ENCODE peak calls at places on chromosome 16, in seven cellular contexts. L is GM23338, G is A549, N is breast epithelium, Z is left ventricle myocardium inferior, V is HCT116, W is brain microvascular endothelial cell. B is an unnamed sample.

GRCh38 chr16:89831810-89832328 is 3.6 kb downstream of the SPIRE2 start:
- DNase-seq in L (no peak), G (no peak), N (no peak), Z (no peak), V (no peak), W (no peak), B (no peak)

GRCh38 chr16:83068686-83069085 is 441.9 kb downstream of the CDH13 start:
- DNase-seq in L (no peak), G (no peak), N (no peak), Z (no peak), V (no peak), W (peak; percentile 49), B (no peak)

GRCh38 chr16:78528265-78528664 is 428.8 kb downstream of the WWOX start:
- DNase-seq in L (no peak), G (no peak), N (no peak), Z (no peak), V (no peak), W (no peak), B (no peak)

GRCh38 chr16:64773638-64774037 is 348.2 kb downstream of the CDH11 start:
- DNase-seq in L (no peak), G (no peak), N (no peak), Z (no peak), V (no peak), W (no peak), B (no peak)

GRCh38 chr16:87288753-87289362 is 28.3 kb downstream of the C16orf95 start:
- DNase-seq in L (no peak), G (no peak), N (no peak), Z (no peak), V (no peak), W (no peak), B (no peak)

GRCh38 chr16:55495616-55496289 is 13.1 kb upstream of the LPCAT2 start:
- DNase-seq in L (peak; percentile 43), G (no peak), N (no peak), Z (no peak), V (no peak), W (peak; percentile 55), B (no peak)

GRCh38 chr16:69397821-69398521 is 12.2 kb upstream of the TERF2 start:
- DNase-seq in L (peak; percentile 83), G (peak; percentile 93), N (no peak), Z (no peak), V (peak; percentile 76), W (peak; percentile 74), B (no peak)

GRCh38 chr16:21638573-21638975 is 13.8 kb downstream of the IGSF6 start:
- DNase-seq in L (no peak), G (no peak), N (no peak), Z (no peak), V (no peak), W (peak; percentile 40), B (no peak)

GRCh38 chr16:80369559-80369958 is 171.2 kb upstream of the DYNLRB2 start:
- DNase-seq in L (peak; percentile 70), G (peak; percentile 59), N (no peak), Z (no peak), V (no peak), W (peak; percentile 61), B (peak; percentile 34)

GRCh38 chr16:17467923-17468540 is 2.7 kb downstream of the XYLT1 start:
- DNase-seq in L (peak; percentile 85), G (peak; percentile 29), N (peak; percentile 67), Z (peak; percentile 54), V (no peak), W (peak; percentile 14), B (peak; percentile 80)

GRCh38 chr16:28309811-28310311 is 17.5 kb downstream of the SBK1 start:
- DNase-seq in L (no peak), G (no peak), N (no peak), Z (peak; percentile 35), V (no peak), W (no peak), B (peak; percentile 20)

GRCh38 chr16:84463221-84463620 is 41.2 kb downstream of the MEAK7 start:
- DNase-seq in L (no peak), G (no peak), N (peak; percentile 43), Z (no peak), V (no peak), W (no peak), B (no peak)

GRCh38 chr16:3274490-3274889 is 8.8 kb upstream of the ZNF263 start:
- DNase-seq in L (no peak), G (no peak), N (no peak), Z (no peak), V (no peak), W (no peak), B (no peak)

GRCh38 chr16:30958164-30959083 is 870 bp downstream of the SETD1A start:
- DNase-seq in L (peak; percentile 75), G (peak; percentile 67), N (no peak), Z (peak; percentile 43), V (peak; percentile 35), W (no peak), B (peak; percentile 52)

GRCh38 chr16:1311212-1311737 is 1.8 kb downstream of the UBE2I start:
- DNase-seq in L (no peak), G (no peak), N (no peak), Z (no peak), V (no peak), W (no peak), B (no peak)

GRCh38 chr16:1311738-1312458 is 2.5 kb downstream of the UBE2I start:
- DNase-seq in L (no peak), G (no peak), N (no peak), Z (peak; percentile 54), V (no peak), W (no peak), B (no peak)

GRCh38 chr16:1313721-1314120 is 4.3 kb downstream of the UBE2I start:
- DNase-seq in L (no peak), G (no peak), N (no peak), Z (no peak), V (no peak), W (no peak), B (no peak)

GRCh38 chr16:1312903-1313302 is 3.5 kb downstream of the UBE2I start:
- DNase-seq in L (no peak), G (no peak), N (no peak), Z (no peak), V (no peak), W (no peak), B (no peak)

DNA sequence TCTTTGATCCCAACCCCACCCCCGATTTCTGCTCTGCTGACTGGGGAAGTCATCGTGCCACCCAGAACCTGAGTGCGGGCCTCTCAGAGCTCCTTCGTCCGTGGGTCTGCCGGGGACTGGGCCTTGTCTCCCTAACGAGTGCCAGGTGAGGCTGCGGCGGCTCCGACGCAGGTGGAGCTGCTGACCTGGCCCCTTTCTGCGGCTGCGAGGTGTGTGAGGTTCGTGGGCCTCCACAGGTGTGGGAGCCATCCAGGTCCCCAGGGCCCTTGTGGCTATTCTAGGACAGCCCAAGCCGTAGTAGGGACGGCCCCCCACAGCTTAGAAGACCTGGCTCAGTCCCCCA is 3.0 kb downstream of the UBE2I start:
- DNase-seq in L (no peak), G (no peak), N (no peak), Z (no peak), V (no peak), W (no peak), B (no peak)
- H3K27ac ChIP-seq in L (no peak overlapping the region), G (no peak overlapping the region), N (no peak overlapping the region), Z (peak overlapping the region; percentile 100), V (no peak overlapping the region), W (no peak overlapping the region), B (no peak overlapping the region)

GRCh38 chr16:81478876-81479496 is 34.4 kb downstream of the CMIP start:
- DNase-seq in L (no peak), G (no peak), N (no peak), Z (peak; percentile 49), V (no peak), W (peak; percentile 53), B (peak; percentile 73)
- TF ChIP-seq CTCF in L (no peak), G (no peak), N (no peak), Z (no peak), V (no peak), W (no peak), B (no peak)

GRCh38 chr16:11229432-11229831 is 26.6 kb downstream of the SOCS1 start:
- DNase-seq in L (no peak), G (no peak), N (no peak), Z (no peak), V (no peak), W (no peak), B (no peak)

GRCh38 chr16:11225677-11226549 is 30.1 kb downstream of the SOCS1 start:
- DNase-seq in L (no peak), G (no peak), N (no peak), Z (no peak), V (no peak), W (no peak), B (no peak)

GRCh38 chr16:11224894-11225676 is 30.9 kb downstream of the SOCS1 start:
- DNase-seq in L (no peak), G (no peak), N (no peak), Z (peak; percentile 26), V (no peak), W (no peak), B (peak; percentile 78)

GRCh38 chr16:11219188-11219587 is 36.8 kb downstream of the SOCS1 start:
- DNase-seq in L (no peak), G (no peak), N (no peak), Z (no peak), V (no peak), W (no peak), B (no peak)

GRCh38 chr16:11224096-11224893 is 31.7 kb downstream of the SOCS1 start:
- DNase-seq in L (peak; percentile 47), G (no peak), N (no peak), Z (peak; percentile 85), V (no peak), W (no peak), B (peak; percentile 86)
- H3K27ac ChIP-seq in L (no peak overlapping the region), G (peak overlapping the region; percentile 28), N (no peak overlapping the region), Z (peak overlapping the region; percentile 85), V (no peak overlapping the region), W (no peak overlapping the region), B (peak overlapping the region; percentile 69)

DNA sequence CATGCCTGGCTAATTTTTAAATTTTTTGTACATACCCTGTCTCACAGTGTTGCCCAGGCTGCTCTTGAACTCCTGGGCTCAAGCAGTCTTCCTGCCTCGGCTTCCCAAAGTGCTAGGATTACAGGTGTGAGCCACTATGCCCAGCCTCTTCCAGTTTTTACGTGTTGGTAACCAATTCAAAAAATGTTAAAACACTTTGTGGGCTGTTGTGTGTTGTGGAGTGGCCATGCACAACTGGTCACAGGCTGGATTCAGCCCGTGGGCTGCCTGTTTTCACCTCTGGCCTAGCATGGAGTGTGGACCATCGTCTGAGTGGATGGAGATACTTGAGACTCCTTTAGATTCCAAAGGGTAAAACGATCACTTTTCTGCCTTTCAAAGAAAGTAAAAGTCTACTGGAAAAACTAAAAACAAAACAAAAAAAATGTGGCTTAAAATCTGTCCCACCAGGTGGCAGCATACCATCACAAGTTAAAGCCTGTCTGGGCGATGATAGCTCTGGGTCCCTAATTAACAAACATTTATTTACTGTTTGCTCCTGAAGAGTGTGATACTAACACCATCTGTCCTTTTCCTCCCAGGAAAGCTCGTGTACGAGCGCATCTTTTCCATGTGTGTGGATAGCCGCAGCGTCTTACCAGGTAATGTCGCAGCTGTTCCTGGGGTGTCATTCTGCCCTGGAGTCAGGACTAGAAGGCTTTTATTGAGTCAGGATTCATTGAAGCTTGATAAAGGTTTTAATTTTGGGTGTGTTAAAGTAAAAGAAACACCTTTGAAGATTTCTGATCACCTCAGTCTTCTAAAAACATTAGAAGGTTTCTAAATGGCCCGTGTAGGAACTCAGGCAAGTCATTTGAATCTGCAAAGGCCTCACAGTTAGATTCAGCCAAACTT is 45.8 kb downstream of the VPS35L start:
- DNase-seq in L (peak; percentile 75), G (peak; percentile 42), N (no peak), Z (no peak), V (peak; percentile 36), W (peak; percentile 32), B (peak; percentile 13)
- TF ChIP-seq CTCF in L (peak; percentile 69), G (peak; percentile 88), N (peak; percentile 59), Z (peak; percentile 75), V (peak; percentile 56), W (peak; percentile 68), B (peak; percentile 58)

GRCh38 chr16:88393571-88393970 is 10.8 kb downstream of the ZNF469 start:
- DNase-seq in L (no peak), G (no peak), N (no peak), Z (no peak), V (no peak), W (no peak), B (no peak)
- H3K27ac ChIP-seq in L (no peak overlapping the region), G (no peak overlapping the region), N (no peak overlapping the region), Z (peak overlapping the region; percentile 66), V (no peak overlapping the region), W (no peak overlapping the region), B (no peak overlapping the region)

B was measured in transverse colon.